ENCODE peak calls at places on chromosomes 1 and 21, in ten cellular contexts. P is IMR-90; A is CD8-positive, alpha-beta T cell; B is cardiac muscle cell; R is HAP-1; O is esophagus squamous epithelium; L is HFF-Myc; G is NT2/D1; H is fibroblast of pulmonary artery; M is kidney epithelial cell. K is an unnamed sample.

GRCh38 chr1:153938996-153939395 is 7.5 kb downstream of the DENND4B start:
- DNase-seq in B (no peak), G (no peak), R (no peak), H (no peak), P (no peak), O (no peak), L (no peak), M (no peak), A (no peak), K (no peak)

GRCh38 chr1:54052934-54053744 is at the start of the genes TCEANC2 and TMEM59:
- DNase-seq in H (peak), P (peak), R (peak), B (peak), L (peak), G (peak), A (peak), M (peak), O (peak), K (peak)

GRCh38 chr1:105137543-105138444 is 1388.1 kb downstream of the AMY1C start:
- DNase-seq in G (peak), R (no peak), P (no peak), A (no peak), O (no peak), B (no peak), H (no peak), L (no peak), M (no peak), K (peak)

GRCh38 chr1:236425031-236425663 is 31.1 kb downstream of the EDARADD start:
- DNase-seq in A (no peak), H (no peak), M (no peak), P (no peak), L (no peak), G (no peak), B (no peak), O (no peak), R (no peak), K (no peak)

GRCh38 chr21:17900990-17901385 is 81.8 kb upstream of the C21orf91 start:
- DNase-seq in L (no peak), H (no peak), M (no peak), G (peak), O (no peak), R (peak), B (no peak), A (no peak), P (no peak), K (no peak)

GRCh38 chr1:223177681-223178080 is 34.6 kb upstream of the TLR5 start:
- DNase-seq in P (no peak), B (no peak), O (no peak), M (no peak), G (no peak), L (no peak), A (no peak), H (no peak), R (no peak), K (peak)

GRCh38 chr21:17231124-17231523 is 281.7 kb upstream of the CXADR start:
- DNase-seq in G (no peak), R (no peak), P (no peak), B (no peak), A (no peak), H (no peak), O (no peak), M (no peak), L (no peak), K (no peak)

GRCh38 chr21:37833301-37833700 is 83.0 kb downstream of the KCNJ6 start:
- DNase-seq in R (no peak), G (no peak), L (no peak), M (no peak), B (no peak), O (no peak), A (no peak), P (no peak), H (no peak), K (no peak)

GRCh38 chr1:235612761-235613160 is 36.8 kb downstream of the GNG4 start:
- DNase-seq in R (no peak), G (no peak), A (no peak), H (no peak), O (no peak), P (no peak), M (no peak), L (no peak), B (no peak), K (no peak)

GRCh38 chr1:20727746-20728316 is 4.7 kb downstream of the SH2D5 start:
- DNase-seq in M (no peak), P (no peak), R (no peak), H (peak), O (no peak), A (no peak), L (no peak), G (no peak), B (peak), K (peak)

GRCh38 chr1:16727190-16728111 is 12.9 kb upstream of the RNU1-4 start:
- DNase-seq in B (peak), M (no peak), A (no peak), P (peak), G (peak), R (peak), L (peak), H (peak), O (no peak), K (peak)

GRCh38 chr1:36207339-36207738 is 16.9 kb upstream of the THRAP3 start:
- DNase-seq in O (no peak), P (peak), B (peak), R (no peak), G (peak), M (no peak), L (no peak), H (peak), A (no peak), K (no peak)

GRCh38 chr21:40049031-40049958 is 182.1 kb downstream of the PCP4 start:
- DNase-seq in A (no peak), R (no peak), B (no peak), G (no peak), L (no peak), P (peak), O (no peak), M (peak), H (no peak), K (peak)

GRCh38 chr1:112990271-112990670 is 34.3 kb upstream of the SLC16A1 start:
- DNase-seq in P (no peak), G (no peak), R (no peak), A (no peak), B (no peak), H (no peak), L (no peak), M (no peak), O (no peak), K (no peak)

GRCh38 chr1:30840904-30841598 is 67.5 kb downstream of the SDC3 start:
- DNase-seq in A (no peak), P (peak), H (peak), G (no peak), B (peak), L (no peak), R (peak), M (no peak), O (no peak), K (peak)

GRCh38 chr1:15442759-15443158 is 4.5 kb downstream of the CTRC start:
- DNase-seq in A (no peak), L (no peak), G (no peak), R (no peak), O (no peak), B (no peak), H (no peak), P (no peak), M (no peak), K (no peak)

GRCh38 chr1:18814340-18815202 is 44.9 kb downstream of the TAS1R2 start:
- DNase-seq in R (no peak), G (no peak), M (no peak), O (no peak), H (no peak), P (no peak), B (no peak), L (no peak), A (no peak), K (no peak)

GRCh38 chr1:232306269-232306911 is 323.5 kb downstream of the SIPA1L2 start:
- DNase-seq in L (no peak), M (no peak), H (peak), R (peak), A (no peak), O (no peak), G (peak), P (no peak), B (peak), K (peak)

GRCh38 chr1:28115267-28115666 is 26.9 kb upstream of the EYA3 start:
- DNase-seq in L (no peak), G (no peak), A (no peak), M (no peak), P (peak), H (peak), R (no peak), B (peak), O (no peak), K (peak)

GRCh38 chr1:60169206-60169605 is 95.6 kb upstream of the C1orf87 start:
- DNase-seq in M (no peak), H (peak), B (no peak), A (no peak), O (no peak), R (no peak), P (no peak), G (no peak), L (no peak), K (no peak)

GRCh38 chr1:175410560-175410959 is 218.0 kb upstream of the KIAA0040 start:
- DNase-seq in P (no peak), O (no peak), R (no peak), A (no peak), M (no peak), G (no peak), L (no peak), B (no peak), H (no peak), K (no peak)

GRCh38 chr1:38052750-38053415 is 6.3 kb upstream of the POU3F1 start:
- DNase-seq in H (no peak), O (no peak), P (no peak), M (no peak), R (no peak), L (no peak), B (no peak), A (no peak), G (no peak), K (peak)

GRCh38 chr1:54047384-54048315 is 5.4 kb downstream of the TMEM59 start:
- DNase-seq in H (no peak), O (no peak), A (no peak), M (no peak), L (no peak), P (peak), B (no peak), R (no peak), G (no peak), K (no peak)

GRCh38 chr1:41383094-41383852 is 22.0 kb downstream of the FOXO6 start:
- DNase-seq in H (peak), M (no peak), P (peak), R (no peak), O (no peak), G (no peak), A (no peak), L (no peak), B (peak), K (peak)

GRCh38 chr1:221887091-221887746 is 145.3 kb upstream of the DUSP10 start:
- DNase-seq in O (no peak), P (peak), R (no peak), B (peak), H (peak), L (no peak), A (no peak), G (peak), M (peak), K (peak)

GRCh38 chr1:76577818-76578185 is 289.5 kb upstream of the ST6GALNAC5 start:
- DNase-seq in O (no peak), L (no peak), P (no peak), M (no peak), B (no peak), A (no peak), R (no peak), G (no peak), H (no peak), K (no peak)

GRCh38 chr1:145974721-145975120 is 10.2 kb downstream of the POLR3GL start:
- DNase-seq in M (no peak), G (no peak), A (no peak), B (no peak), R (no peak), P (no peak), L (no peak), O (no peak), H (no peak), K (no peak)

GRCh38 chr1:164767257-164768044 is 208.5 kb downstream of the PBX1 start:
- DNase-seq in P (peak), M (peak), B (peak), O (no peak), R (no peak), H (peak), G (no peak), A (no peak), L (peak), K (no peak)

GRCh38 chr1:204442376-204443259 is 31.0 kb upstream of the PPP1R15B start:
- DNase-seq in L (no peak), P (no peak), A (no peak), M (no peak), G (no peak), O (no peak), R (no peak), B (peak), H (no peak), K (no peak)

GRCh38 chr1:26296340-26297056 is 9.9 kb downstream of the UBXN11 start:
- DNase-seq in A (no peak), R (no peak), O (no peak), M (no peak), H (no peak), G (no peak), L (no peak), B (no peak), P (no peak), K (no peak)
- H3K4me3 ChIP-seq in A (no peak), R (no peak), O (no peak), M (no peak), H (no peak), G (no peak), L (no peak), B (no peak), P (no peak), K (no peak)

GRCh38 chr1:119715542-119715941 is 3.8 kb downstream of the PHGDH start:
- DNase-seq in P (peak), G (no peak), O (no peak), L (no peak), A (no peak), M (no peak), H (peak), R (peak), B (peak), K (peak)

GRCh38 chr1:119712342-119713038 is 756 bp downstream of the PHGDH start:
- DNase-seq in O (no peak), P (peak), B (peak), R (peak), G (peak), H (peak), L (peak), M (peak), A (no peak), K (peak)

GRCh38 chr1:119713039-119713537 is 1.4 kb downstream of the PHGDH start:
- DNase-seq in B (peak), O (no peak), M (no peak), A (no peak), P (peak), G (no peak), H (peak), R (peak), L (no peak), K (peak)

GRCh38 chr1:119714583-119714982 is 2.8 kb downstream of the PHGDH start:
- DNase-seq in R (peak), L (no peak), A (no peak), P (no peak), O (no peak), H (peak), G (no peak), B (peak), M (no peak), K (peak)

GRCh38 chr1:119713538-119714456 is 2.1 kb downstream of the PHGDH start:
- DNase-seq in R (peak), L (no peak), O (no peak), H (peak), B (peak), A (no peak), G (peak), M (no peak), P (peak), K (peak)
- H3K4me3 ChIP-seq in R (peak), L (peak), O (no peak), H (peak), B (no peak), A (peak), G (peak), M (peak), P (peak), K (peak)

DNA sequence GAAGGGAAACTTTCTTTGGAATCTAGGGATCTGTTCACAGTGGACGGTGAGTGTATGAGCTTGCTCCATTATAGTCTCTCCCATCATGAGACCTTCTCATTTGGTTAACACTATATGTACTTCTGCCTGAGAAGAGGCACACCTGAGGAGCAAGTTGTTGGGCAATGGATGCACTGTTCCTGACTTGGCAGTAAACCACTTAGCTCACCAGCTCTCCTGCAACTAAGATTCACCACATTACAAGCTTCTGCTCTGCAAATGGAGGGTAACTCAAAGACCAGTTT is 10.2 kb downstream of the MACF1 start:
- DNase-seq in M (no peak), G (no peak), H (no peak), B (no peak), O (no peak), R (no peak), A (no peak), L (no peak), P (no peak), K (no peak)
- H3K4me3 ChIP-seq in M (no peak), G (no peak), H (no peak), B (peak), O (no peak), R (no peak), A (no peak), L (no peak), P (no peak), K (no peak)

GRCh38 chr1:190658907-190659306 is 181.2 kb upstream of the BRINP3 start:
- DNase-seq in L (no peak), M (no peak), A (no peak), B (peak), H (peak), R (no peak), O (no peak), P (peak), G (no peak), K (no peak)
- H3K4me3 ChIP-seq in L (no peak), M (no peak), A (no peak), B (no peak), H (no peak), R (no peak), O (no peak), P (no peak), G (no peak), K (no peak)

GRCh38 chr1:68377098-68377497 is 72.7 kb downstream of the RPE65 start:
- DNase-seq in R (no peak), L (no peak), O (no peak), B (no peak), M (no peak), G (no peak), P (no peak), H (no peak), A (no peak), K (no peak)

GRCh38 chr1:68376441-68376840 is 73.3 kb downstream of the RPE65 start:
- DNase-seq in H (no peak), R (no peak), A (no peak), B (no peak), M (no peak), O (no peak), L (no peak), P (no peak), G (no peak), K (no peak)

GRCh38 chr1:68375919-68376318 is 73.8 kb downstream of the RPE65 start:
- DNase-seq in G (no peak), A (no peak), M (no peak), B (no peak), H (no peak), O (no peak), L (no peak), R (no peak), P (peak), K (no peak)

GRCh38 chr1:68378296-68379084 is 71.3 kb downstream of the RPE65 start:
- DNase-seq in H (peak), G (no peak), L (no peak), R (no peak), A (no peak), B (no peak), O (no peak), P (peak), M (no peak), K (no peak)

DNA sequence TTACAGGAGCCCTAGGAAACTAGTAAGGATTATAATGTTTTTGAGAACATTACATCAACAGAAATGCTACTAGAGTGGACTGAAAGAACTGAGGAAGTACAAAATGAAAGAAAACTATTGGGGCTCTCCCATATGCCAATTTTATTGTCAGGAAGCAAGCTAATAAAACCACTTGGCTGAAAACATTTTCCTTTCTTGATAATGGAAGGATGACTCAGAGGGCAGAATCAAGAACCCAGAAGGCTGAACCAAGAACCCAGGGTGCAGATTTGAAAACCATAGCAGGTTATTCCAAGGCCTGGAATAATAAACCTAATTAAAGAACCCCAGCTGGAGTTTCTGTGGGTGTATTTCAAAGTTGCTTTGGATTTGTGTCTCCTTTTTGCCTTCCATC is 70.7 kb downstream of the RPE65 start:
- DNase-seq in B (no peak), G (no peak), O (no peak), P (no peak), L (no peak), A (no peak), R (no peak), H (peak), M (no peak), K (no peak)
- H3K4me3 ChIP-seq in B (no peak), G (no peak), O (no peak), P (no peak), L (no peak), A (no peak), R (no peak), H (no peak), M (no peak), K (no peak)